ENCODE peak calls at places on chromosome 17, in four cellular contexts. P, M, F and D are unnamed samples.

GRCh38 chr17:40178660-40179059 is 1.4 kb downstream of the RAPGEFL1 start:
- DNase-seq in P (no peak), M (no peak), F (no peak), D (no peak)

GRCh38 chr17:53191878-53192277 is 630.8 kb upstream of the KIF2B start:
- DNase-seq in F (no peak), P (no peak), M (no peak), D (no peak)

GRCh38 chr17:72111374-72111773 is 9.4 kb upstream of the SOX9 start:
- DNase-seq in F (no peak), P (no peak), M (no peak), D (no peak)

GRCh38 chr17:82876602-82877391 is 37.0 kb upstream of the ZNF750 start:
- DNase-seq in M (no peak), F (peak), P (peak), D (peak)

GRCh38 chr17:72421128-72422092 is 300.6 kb downstream of the SOX9 start:
- DNase-seq in F (peak), P (no peak), M (no peak), D (no peak)

GRCh38 chr17:49976163-49976827 is 7.3 kb downstream of the DLX4 start:
- DNase-seq in F (no peak), M (no peak), P (no peak), D (no peak)

GRCh38 chr17:77286641-77287431 is 146.1 kb downstream of the SEC14L1 start:
- DNase-seq in P (no peak), M (no peak), F (peak), D (no peak)

GRCh38 chr17:50278526-50279180 is 4.4 kb downstream of the TMEM92 start:
- DNase-seq in F (no peak), M (no peak), P (no peak), D (no peak)

GRCh38 chr17:50565559-50566350 is 5.2 kb downstream of the CACNA1G start:
- DNase-seq in M (no peak), P (peak), F (peak), D (no peak)

GRCh38 chr17:19495828-19496227 is 37.8 kb upstream of the SLC47A1 start:
- DNase-seq in F (no peak), M (no peak), P (no peak), D (no peak)

GRCh38 chr17:8005951-8006730 is 3.7 kb downstream of the GUCY2D start:
- DNase-seq in M (no peak), F (no peak), P (peak), D (no peak)

GRCh38 chr17:75032896-75033294 is 13.9 kb downstream of the ATP5PD start:
- DNase-seq in P (no peak), F (peak), M (peak), D (no peak)

GRCh38 chr17:7466644-7467341 is 12.6 kb downstream of the ZBTB4 start:
- DNase-seq in P (no peak), M (no peak), F (peak), D (no peak)

GRCh38 chr17:31392856-31393748 is 1.6 kb downstream of the RAB11FIP4 start:
- DNase-seq in F (no peak), M (no peak), P (no peak), D (no peak)

GRCh38 chr17:10646393-10646990 is 10.6 kb downstream of the MYH3 start:
- DNase-seq in M (peak), F (peak), P (peak), D (peak)

GRCh38 chr17:80649672-80650338 is 105.2 kb downstream of the RPTOR start:
- DNase-seq in P (peak), M (peak), F (peak), D (peak)
- TF ChIP-seq CTCF in P (peak), M (no peak), F (peak), D (peak)

GRCh38 chr17:517181-517580 is 164.6 kb upstream of the RPH3AL start:
- DNase-seq in M (no peak), P (no peak), F (no peak), D (no peak)
- TF ChIP-seq CTCF in M (no peak), P (no peak), F (no peak), D (no peak)

DNA sequence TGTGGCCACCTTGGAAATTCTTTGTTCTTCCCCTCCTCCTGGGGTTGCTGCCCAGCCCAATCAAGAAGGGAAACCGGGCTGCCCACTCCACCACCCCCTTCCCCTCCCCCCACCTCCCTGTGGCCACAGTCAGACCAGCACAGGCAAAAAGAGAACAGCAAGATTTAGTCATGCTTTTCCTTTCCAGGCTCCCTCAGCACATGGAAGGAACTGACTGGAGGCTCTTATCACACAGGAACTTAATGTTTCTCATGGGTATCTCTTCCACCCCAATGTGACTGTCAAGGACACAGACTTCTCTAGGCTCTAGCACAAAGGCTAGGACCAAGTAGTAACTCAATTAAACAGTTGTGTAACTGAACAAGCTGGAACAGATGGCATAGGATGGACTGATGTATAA is 3.0 kb upstream of the CCL1 start:
- DNase-seq in P (no peak), M (no peak), F (no peak), D (no peak)
- TF ChIP-seq CTCF in P (no peak), M (no peak), F (no peak), D (no peak)

GRCh38 chr17:67082110-67082509 is 37.8 kb downstream of the CACNG1 start:
- DNase-seq in F (no peak), M (no peak), P (no peak), D (no peak)
- TF ChIP-seq CTCF in F (no peak), M (no peak), P (no peak), D (no peak)

GRCh38 chr17:11981862-11982261 is 15.4 kb downstream of the ZNF18 start:
- DNase-seq in P (no peak), F (no peak), M (no peak), D (no peak)

GRCh38 chr17:11979795-11980194 is 17.5 kb downstream of the ZNF18 start:
- DNase-seq in P (no peak), M (no peak), F (no peak), D (no peak)

GRCh38 chr17:11986179-11986938 is 10.9 kb downstream of the ZNF18 start:
- DNase-seq in P (no peak), M (no peak), F (peak), D (no peak)

GRCh38 chr17:11980813-11981212 is 16.5 kb downstream of the ZNF18 start:
- DNase-seq in F (peak), P (peak), M (no peak), D (no peak)
- TF ChIP-seq CTCF in F (peak), P (no peak), M (no peak), D (no peak)

GRCh38 chr17:79147791-79148506 is 73.3 kb downstream of the ENGASE start:
- DNase-seq in F (no peak), P (no peak), M (no peak), D (no peak)
- TF ChIP-seq CTCF in F (no peak), P (peak), M (no peak), D (no peak)

GRCh38 chr17:67359960-67360817 is 6.2 kb downstream of the PSMD12 start:
- DNase-seq in P (peak), F (peak), M (peak), D (no peak)
- TF ChIP-seq CTCF in P (peak), F (peak), M (peak), D (peak)

DNA sequence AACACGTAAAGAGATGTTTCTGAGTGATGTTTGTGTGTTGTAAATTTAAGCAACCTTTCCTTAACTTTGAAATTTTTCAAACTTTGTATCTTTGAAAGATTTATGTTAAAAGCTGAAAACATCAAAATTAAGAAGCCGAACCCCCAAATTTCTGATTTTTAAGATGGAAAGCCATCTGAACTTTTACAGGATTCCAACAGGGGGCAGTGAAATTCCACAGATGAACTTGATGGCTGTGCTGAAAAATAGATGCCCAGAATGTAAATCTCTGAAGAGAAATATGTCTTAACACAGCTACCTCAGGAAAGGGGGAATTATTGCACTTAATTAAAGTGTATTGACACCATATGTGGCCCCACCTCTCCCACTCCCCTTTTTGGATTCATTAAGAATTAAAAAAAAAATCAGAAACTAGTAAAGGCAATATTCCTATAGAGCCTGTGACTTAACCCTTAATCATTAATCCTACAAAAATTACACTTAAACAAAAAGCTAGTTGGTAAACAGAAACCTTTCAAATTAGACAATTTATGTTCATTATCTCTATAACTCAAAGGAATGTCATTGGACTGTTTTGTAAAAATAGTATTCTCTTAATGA is 597.9 kb downstream of the KCNJ2 start:
- DNase-seq in F (peak), P (no peak), M (no peak), D (peak)
- TF ChIP-seq CTCF in F (peak), P (no peak), M (no peak), D (peak)